ENCODE peak calls at places on chromosome 7, in five cellular contexts. M, J, B, I and V are unnamed samples.

GRCh38 chr7:151080091-151080521 is 503 bp downstream of the FASTK start:
- DNase-seq in J (no peak), B (no peak), M (peak), I (no peak), V (no peak)

GRCh38 chr7:77838929-77839491 is 40.4 kb downstream of the PHTF2 start:
- DNase-seq in J (no peak), B (no peak), I (no peak), M (no peak), V (no peak)

GRCh38 chr7:70569335-70569819 is 562.6 kb upstream of the GALNT17 start:
- DNase-seq in M (no peak), J (no peak), B (no peak), I (no peak), V (no peak)

GRCh38 chr7:105638942-105639495 is 57.7 kb upstream of the EFCAB10 start:
- DNase-seq in M (peak), J (no peak), I (no peak), B (no peak), V (no peak)

GRCh38 chr7:157139142-157140117 is 704 bp downstream of the UBE3C start:
- DNase-seq in J (peak), I (no peak), B (no peak), M (peak), V (peak)

GRCh38 chr7:30880090-30880704 is 31.5 kb upstream of the AQP1 start:
- DNase-seq in M (no peak), I (no peak), B (no peak), J (no peak), V (no peak)

GRCh38 chr7:128031901-128032604 is 816 bp upstream of the LRRC4 start:
- DNase-seq in J (peak), B (peak), I (no peak), M (peak), V (no peak)

GRCh38 chr7:111098011-111098925 is 7.3 kb downstream of the LRRN3 start:
- DNase-seq in M (peak), B (no peak), J (peak), I (no peak), V (no peak)

GRCh38 chr7:80659120-80660055 is 20.9 kb downstream of the CD36 start:
- DNase-seq in M (no peak), I (no peak), B (no peak), J (no peak), V (no peak)

DNA sequence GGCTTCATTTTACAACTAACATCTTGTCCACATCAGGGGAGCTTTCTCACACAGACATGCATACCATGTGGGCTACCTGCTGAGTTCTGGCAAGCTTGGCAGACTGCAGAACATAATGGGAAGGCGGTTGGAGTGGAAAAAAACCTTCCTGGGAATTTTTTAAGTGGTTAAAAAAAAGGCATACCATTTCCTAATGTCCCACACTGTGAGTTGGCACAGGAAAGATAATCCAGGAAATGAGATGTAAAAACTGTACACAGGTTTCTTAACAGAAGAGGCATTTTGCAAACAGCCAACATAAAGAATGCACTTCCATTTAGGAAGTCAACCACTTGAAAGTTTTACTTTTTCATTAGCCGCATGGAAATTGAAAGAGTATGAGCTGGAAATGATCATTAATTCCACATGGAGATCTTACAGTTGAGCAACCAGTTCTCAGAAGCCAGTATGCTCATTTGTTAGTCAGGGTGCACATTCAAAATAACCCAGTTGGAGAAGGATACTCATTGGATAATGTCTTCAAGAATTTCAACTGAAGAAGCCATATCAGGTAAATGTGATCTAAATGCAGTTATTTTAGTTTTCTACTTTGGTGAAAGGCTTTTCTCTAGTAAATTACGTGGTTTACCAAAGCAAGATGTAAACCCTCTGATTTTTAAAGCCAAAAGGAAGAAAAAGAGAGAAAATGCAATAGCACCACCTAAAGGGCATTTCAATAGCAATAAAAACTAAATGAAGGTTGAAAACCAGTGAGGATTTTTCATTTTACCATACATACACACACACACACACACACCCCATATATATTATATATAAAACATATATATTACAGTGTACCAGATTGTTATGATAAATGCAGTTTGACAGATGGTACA is 194.0 kb downstream of the TAX1BP1 start:
- DNase-seq in J (no peak), M (no peak), I (no peak), B (peak), V (no peak)
- TF ChIP-seq CTCF in J (peak), M (peak), I (no peak), B (peak), V (peak)

GRCh38 chr7:26855421-26855820 is 9.0 kb downstream of the SKAP2 start:
- DNase-seq in J (no peak), M (no peak), I (no peak), B (no peak), V (no peak)

GRCh38 chr7:26857170-26857533 is 7.2 kb downstream of the SKAP2 start:
- DNase-seq in J (no peak), M (no peak), B (no peak), I (no peak), V (no peak)

GRCh38 chr7:26856481-26856880 is 7.9 kb downstream of the SKAP2 start:
- DNase-seq in J (no peak), M (no peak), I (no peak), B (no peak), V (no peak)

GRCh38 chr7:26854932-26855331 is 9.5 kb downstream of the SKAP2 start:
- DNase-seq in B (no peak), I (no peak), M (no peak), J (no peak), V (no peak)

DNA sequence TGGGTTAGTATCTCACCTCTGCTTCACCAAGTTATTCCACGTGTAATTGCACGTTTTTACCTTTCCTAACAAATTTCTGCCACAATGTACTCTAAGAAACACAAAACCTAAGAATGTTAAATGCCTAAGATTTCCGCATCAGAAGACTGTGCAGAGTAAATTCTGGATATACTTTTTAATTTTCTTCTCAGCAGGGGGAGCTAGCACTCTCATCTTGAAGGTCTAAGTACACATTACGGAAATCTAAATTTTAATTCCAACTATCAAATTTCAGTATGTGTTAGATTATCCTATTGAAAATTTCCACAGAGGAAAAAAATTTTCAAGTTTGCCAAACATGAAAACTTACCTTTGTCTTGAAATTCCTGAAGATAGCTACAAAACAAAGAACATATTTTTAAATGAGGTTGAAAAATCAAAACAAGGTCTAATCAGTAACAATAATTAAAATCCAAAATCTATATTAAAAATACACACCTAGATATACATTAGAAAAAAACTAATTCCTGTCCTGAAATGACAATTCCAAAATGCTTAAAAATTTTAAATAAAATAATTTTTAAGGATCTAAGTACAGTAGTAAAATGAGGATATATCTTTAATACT is 10.5 kb downstream of the SKAP2 start:
- DNase-seq in M (no peak), B (no peak), I (no peak), J (no peak), V (no peak)
- TF ChIP-seq CTCF in M (peak), B (peak), I (peak), J (peak), V (peak)

GRCh38 chr7:95479992-95480624 is 5.6 kb upstream of the ASB4 start:
- DNase-seq in I (no peak), J (no peak), M (no peak), B (no peak), V (no peak)

GRCh38 chr7:95476072-95476845 is 9.5 kb upstream of the ASB4 start:
- DNase-seq in J (no peak), B (no peak), I (no peak), M (peak), V (no peak)

GRCh38 chr7:95481768-95482167 is 4.0 kb upstream of the ASB4 start:
- DNase-seq in M (no peak), B (no peak), J (no peak), I (no peak), V (no peak)

GRCh38 chr7:95476904-95477594 is 8.7 kb upstream of the ASB4 start:
- DNase-seq in J (peak), B (peak), M (peak), I (no peak), V (no peak)

GRCh38 chr7:95478139-95479037 is 7.4 kb upstream of the ASB4 start:
- DNase-seq in B (no peak), M (peak), J (peak), I (no peak), V (no peak)
- TF ChIP-seq CTCF in B (peak), M (peak), J (no peak), I (peak), V (peak)

GRCh38 chr7:22281481-22281880 is 75.5 kb downstream of the RAPGEF5 start:
- DNase-seq in I (no peak), M (no peak), B (no peak), J (no peak), V (no peak)

GRCh38 chr7:22278660-22279059 is 78.3 kb downstream of the RAPGEF5 start:
- DNase-seq in B (no peak), M (no peak), J (no peak), I (no peak), V (no peak)

GRCh38 chr7:22280031-22280430 is 76.9 kb downstream of the RAPGEF5 start:
- DNase-seq in B (no peak), I (no peak), M (no peak), J (no peak), V (no peak)

GRCh38 chr7:22275574-22276150 is 81.3 kb downstream of the RAPGEF5 start:
- DNase-seq in I (no peak), J (no peak), M (no peak), B (no peak), V (no peak)

DNA sequence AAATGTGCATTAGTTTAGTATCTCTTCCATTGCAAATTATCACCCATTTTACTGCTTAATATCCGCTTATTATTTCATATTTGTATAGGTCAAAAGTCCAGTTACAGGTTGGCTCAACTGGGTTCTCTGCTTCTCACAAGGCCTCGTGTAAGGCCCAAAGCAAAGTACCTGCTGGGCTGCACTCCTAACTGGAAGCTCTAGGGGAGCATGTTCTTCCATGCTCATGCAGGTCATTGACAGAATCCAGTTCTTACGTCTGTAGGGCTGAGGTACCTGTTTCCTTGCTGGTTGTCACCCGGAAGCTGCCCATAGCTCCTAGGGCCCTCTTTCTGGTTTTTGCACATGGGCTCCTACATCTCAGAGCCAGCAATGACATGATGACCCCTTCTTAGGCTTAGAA is 79.6 kb downstream of the RAPGEF5 start:
- DNase-seq in J (no peak), M (no peak), I (no peak), B (no peak), V (no peak)
- TF ChIP-seq CTCF in J (no peak), M (no peak), I (no peak), B (no peak), V (no peak)

GRCh38 chr7:54477083-54477482 is 65.1 kb upstream of the VSTM2A start:
- DNase-seq in M (no peak), B (no peak), I (no peak), J (no peak), V (no peak)
- TF ChIP-seq CTCF in M (no peak), B (no peak), I (no peak), J (peak), V (no peak)

GRCh38 chr7:20737840-20738448 is 48.7 kb downstream of the SP8 start:
- DNase-seq in M (no peak), B (no peak), J (no peak), I (no peak), V (no peak)

GRCh38 chr7:20738517-20739481 is 47.9 kb downstream of the SP8 start:
- DNase-seq in J (no peak), I (no peak), B (no peak), M (no peak), V (no peak)

DNA sequence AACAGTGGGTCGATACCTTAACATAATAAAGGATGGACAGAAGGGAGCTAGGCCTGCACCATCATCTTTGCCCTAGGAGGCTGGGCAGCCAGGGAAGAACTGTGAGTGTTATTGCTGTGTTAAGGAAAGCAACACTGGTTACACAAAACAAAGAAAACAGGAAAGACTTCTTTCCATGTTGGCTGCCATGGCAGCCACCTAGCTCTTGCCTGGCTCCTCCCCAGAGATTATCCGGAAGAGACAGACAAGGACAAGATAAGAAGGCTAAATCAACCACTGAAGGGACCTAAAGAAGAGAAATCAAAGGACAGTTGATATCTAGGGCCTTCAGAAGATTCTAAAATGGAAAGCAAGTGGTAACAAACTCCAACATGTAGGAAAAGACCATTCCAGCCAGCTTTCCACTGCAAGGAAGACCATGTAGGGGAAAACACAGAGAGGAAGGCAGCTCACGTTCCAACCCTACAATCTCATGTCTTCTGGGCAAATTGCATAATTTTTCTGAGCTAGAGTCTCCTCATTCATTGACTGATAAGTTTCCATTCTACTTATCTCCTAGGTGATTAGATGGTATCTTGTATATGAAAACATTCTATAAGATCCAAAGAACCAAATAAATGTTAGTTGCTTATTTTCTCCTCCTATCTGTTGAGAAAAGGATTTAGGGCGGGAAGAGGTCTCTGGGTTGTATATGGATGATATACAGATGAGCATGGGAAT is 51.2 kb downstream of the SP8 start:
- DNase-seq in J (no peak), I (no peak), B (no peak), M (no peak), V (no peak)
- TF ChIP-seq CTCF in J (no peak), I (no peak), B (no peak), M (no peak), V (no peak)

GRCh38 chr7:2558620-2559282 is at the start of gene IQCE:
- DNase-seq in J (peak), I (peak), M (peak), B (peak), V (peak)
- TF ChIP-seq CTCF in J (no peak), I (no peak), M (no peak), B (no peak), V (no peak)

GRCh38 chr7:15330943-15331342 is 230.9 kb downstream of the AGMO start:
- DNase-seq in I (no peak), M (no peak), B (no peak), J (no peak), V (no peak)

GRCh38 chr7:15323545-15323944 is 238.3 kb downstream of the AGMO start:
- DNase-seq in M (no peak), B (no peak), J (no peak), I (no peak), V (no peak)

DNA sequence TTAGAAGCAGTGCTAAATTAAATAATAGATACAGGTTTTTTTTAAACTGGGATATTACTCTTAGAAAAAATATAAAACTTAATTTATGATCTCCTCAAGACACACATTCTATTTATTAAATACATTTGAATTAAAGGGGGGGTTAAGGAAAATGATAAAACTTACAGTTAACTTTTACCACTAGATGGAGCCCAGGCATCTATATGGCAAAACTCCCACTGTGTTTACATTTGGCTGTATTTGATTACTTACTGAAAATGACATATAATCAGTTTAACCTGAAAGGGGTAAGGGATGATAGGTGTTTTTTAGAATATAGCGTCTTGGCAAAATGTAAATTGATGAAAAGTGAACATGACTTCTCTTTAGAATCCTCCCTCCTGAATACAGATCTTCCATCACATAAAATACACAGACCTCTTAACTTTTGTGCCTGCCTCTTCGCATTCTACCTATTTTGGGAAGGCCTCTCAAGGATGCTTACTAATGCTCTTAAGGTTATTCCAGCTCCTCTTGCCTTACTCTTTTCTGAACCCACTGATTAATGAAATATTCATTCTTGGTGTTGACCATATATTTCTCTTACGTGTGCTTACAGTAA is 235.7 kb downstream of the AGMO start:
- DNase-seq in J (no peak), M (no peak), I (no peak), B (peak), V (no peak)
- TF ChIP-seq CTCF in J (peak), M (peak), I (peak), B (peak), V (peak)

GRCh38 chr7:141708053-141708452 is at the start of gene WEE2:
- DNase-seq in I (no peak), B (no peak), M (no peak), J (no peak), V (no peak)

GRCh38 chr7:141709318-141709717 is 1.2 kb downstream of the WEE2 start:
- DNase-seq in M (no peak), I (no peak), B (no peak), J (no peak), V (no peak)

GRCh38 chr7:141709749-141710148 is 1.6 kb downstream of the WEE2 start:
- DNase-seq in I (no peak), J (no peak), B (no peak), M (no peak), V (no peak)

GRCh38 chr7:141712603-141713262 is 4.6 kb downstream of the WEE2 start:
- DNase-seq in J (no peak), M (no peak), B (no peak), I (no peak), V (no peak)

GRCh38 chr7:141710301-141710700 is 2.1 kb downstream of the WEE2 start:
- DNase-seq in I (no peak), M (no peak), J (no peak), B (no peak), V (no peak)
- TF ChIP-seq CTCF in I (no peak), M (no peak), J (no peak), B (no peak), V (no peak)

DNA sequence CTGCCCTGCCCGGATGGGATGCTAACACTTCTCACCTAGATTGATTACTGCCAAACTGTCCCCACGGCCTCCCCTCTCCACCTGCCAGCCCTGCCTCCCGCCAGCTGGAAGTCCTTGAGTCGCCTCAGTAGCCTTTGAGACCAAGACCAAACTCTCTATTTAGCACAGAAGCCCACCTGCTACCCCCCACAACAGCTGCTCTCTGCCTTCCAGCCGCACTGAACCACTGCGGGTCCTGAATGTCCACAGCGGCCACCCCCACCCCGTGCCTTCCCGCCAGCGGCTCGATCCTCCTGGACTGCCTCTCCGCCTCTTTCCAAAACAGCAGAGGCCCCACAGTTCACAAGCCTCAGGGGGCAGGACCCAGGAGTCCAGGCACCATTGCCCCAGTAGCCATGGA is 39.0 kb downstream of the FKBP6 start:
- DNase-seq in J (no peak), M (no peak), B (no peak), I (no peak), V (no peak)
- TF ChIP-seq CTCF in J (no peak), M (no peak), B (no peak), I (no peak), V (no peak)